ENCODE peak calls at places on chromosome 18, in four cellular contexts. X, I, W and L are unnamed samples.

GRCh38 chr18:5142859-5143258 is 54.2 kb downstream of the AKAIN1 start:
- DNase-seq in X (no peak), I (no peak), W (no peak), L (no peak)

GRCh38 chr18:57352761-57353136 is 392 bp downstream of the ST8SIA3 start:
- DNase-seq in X (no peak), I (no peak), W (no peak), L (no peak)

GRCh38 chr18:21305621-21306020 is 63.6 kb downstream of the GREB1L start:
- DNase-seq in X (no peak), I (no peak), W (no peak), L (no peak)

GRCh38 chr18:60873708-60874107 is 459.5 kb upstream of the CDH20 start:
- DNase-seq in X (no peak), I (no peak), W (no peak), L (no peak)

GRCh38 chr18:22335644-22336275 is 82.0 kb downstream of the CTAGE1 start:
- DNase-seq in X (no peak), I (no peak), W (no peak), L (no peak)

GRCh38 chr18:9079863-9080528 is 22.5 kb upstream of the NDUFV2 start:
- DNase-seq in X (no peak), I (no peak), W (no peak), L (no peak)

GRCh38 chr18:75088622-75089211 is 120.2 kb downstream of the PTGR3 start:
- DNase-seq in X (peak; percentile 39), I (no peak), W (no peak), L (no peak)

GRCh38 chr18:54090856-54091255 is 133.6 kb downstream of the MBD2 start:
- DNase-seq in X (no peak), I (no peak), W (no peak), L (no peak)

GRCh38 chr18:45780568-45780967 is 44.9 kb upstream of the SIGLEC15 start:
- DNase-seq in X (no peak), I (no peak), W (no peak), L (no peak)

GRCh38 chr18:3368193-3368592 is 81.8 kb upstream of the TGIF1 start:
- DNase-seq in X (no peak), I (no peak), W (no peak), L (no peak)

GRCh38 chr18:63339920-63340484 is 20.4 kb upstream of the BCL2 start:
- DNase-seq in X (no peak), I (no peak), W (no peak), L (peak; percentile 33)

GRCh38 chr18:10822457-10822856 is 296.6 kb downstream of the NAPG start:
- DNase-seq in X (no peak), I (no peak), W (no peak), L (no peak)

GRCh38 chr18:45738660-45739059 is 14.7 kb downstream of the SLC14A1 start:
- DNase-seq in X (no peak), I (no peak), W (no peak), L (no peak)

GRCh38 chr18:51025512-51025911 is 4.5 kb upstream of the SMAD4 start:
- DNase-seq in X (no peak), I (no peak), W (no peak), L (no peak)

GRCh38 chr18:29188760-29189159 is 1011.8 kb upstream of the CDH2 start:
- DNase-seq in X (no peak), I (no peak), W (no peak), L (no peak)

GRCh38 chr18:36273347-36273746 is 24.2 kb upstream of the FHOD3 start:
- DNase-seq in X (no peak), I (no peak), W (no peak), L (no peak)

GRCh38 chr18:604771-605170 is 8.0 kb downstream of the CLUL1 start:
- DNase-seq in X (no peak), I (no peak), W (no peak), L (no peak)

GRCh38 chr18:3875961-3876360 is 426.0 kb downstream of the TGIF1 start:
- DNase-seq in X (no peak), I (no peak), W (no peak), L (no peak)

GRCh38 chr18:50454379-50455005 is 79.6 kb downstream of the SKA1 start:
- DNase-seq in X (no peak), I (no peak), W (no peak), L (no peak)

GRCh38 chr18:46035701-46036680 is 36.1 kb downstream of the PSTPIP2 start:
- DNase-seq in X (no peak), I (no peak), W (no peak), L (no peak)

GRCh38 chr18:64983497-64984238 is 767.1 kb upstream of the CDH7 start:
- DNase-seq in X (no peak), I (no peak), W (no peak), L (no peak)

GRCh38 chr18:23021625-23022024 is 88.5 kb downstream of the RBBP8 start:
- DNase-seq in X (no peak), I (no peak), W (no peak), L (no peak)

GRCh38 chr18:24601624-24602023 is 141.2 kb downstream of the HRH4 start:
- DNase-seq in X (no peak), I (no peak), W (no peak), L (no peak)

GRCh38 chr18:31225668-31226067 is 63.0 kb upstream of the DSC1 start:
- DNase-seq in X (no peak), I (no peak), W (no peak), L (no peak)

GRCh38 chr18:42604820-42605219 is 510.7 kb downstream of the RIT2 start:
- DNase-seq in X (no peak), I (no peak), W (no peak), L (no peak)

DNA sequence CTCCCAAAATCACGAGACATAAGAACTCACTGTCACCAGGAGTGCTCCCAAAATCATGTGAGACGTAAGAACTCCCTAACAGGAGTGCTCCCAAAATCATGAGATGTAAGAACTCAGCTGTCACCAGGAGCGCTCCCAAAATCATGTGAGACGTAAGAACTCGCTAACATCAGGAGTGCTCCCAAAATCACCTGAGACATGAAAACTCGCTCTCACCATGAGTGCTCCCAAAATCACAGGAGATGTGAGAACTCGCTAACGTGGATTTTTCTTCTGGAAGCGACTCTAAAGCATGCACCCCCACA is 53.1 kb downstream of the CTDP1 start:
- DNase-seq in X (no peak), I (no peak), W (no peak), L (no peak)
- H3K9me3 ChIP-seq in X (peaks cover 5% of the 10 kb centered on the region), I (peaks cover 6% of the 10 kb centered on the region), W (peaks cover 6% of the 10 kb centered on the region), L (peaks cover 13% of the 10 kb centered on the region)

GRCh38 chr18:78734614-78734945 is 245.0 kb upstream of the SALL3 start:
- DNase-seq in X (no peak), I (no peak), W (no peak), L (no peak)
- H3K9me3 ChIP-seq in X (no peaks in the 10 kb centered on the region), I (no peaks in the 10 kb centered on the region), W (no peaks in the 10 kb centered on the region), L (no peaks in the 10 kb centered on the region)

GRCh38 chr18:32509121-32509520 is 38.4 kb upstream of the GAREM1 start:
- DNase-seq in X (no peak), I (no peak), W (no peak), L (no peak)
- H3K9me3 ChIP-seq in X (no peaks in the 10 kb centered on the region), I (no peaks in the 10 kb centered on the region), W (no peaks in the 10 kb centered on the region), L (no peaks in the 10 kb centered on the region)

GRCh38 chr18:48534364-48534763 is 4.5 kb upstream of the CTIF start:
- DNase-seq in X (no peak), I (no peak), W (no peak), L (no peak)
- H3K9me3 ChIP-seq in X (no peaks in the 10 kb centered on the region), I (no peaks in the 10 kb centered on the region), W (no peaks in the 10 kb centered on the region), L (no peaks in the 10 kb centered on the region)

GRCh38 chr18:25621682-25622081 is 269.7 kb upstream of the ZNF521 start:
- DNase-seq in X (no peak), I (no peak), W (no peak), L (no peak)
- H3K9me3 ChIP-seq in X (no peaks in the 10 kb centered on the region), I (peaks cover 7% of the 10 kb centered on the region), W (peaks cover 3% of the 10 kb centered on the region), L (no peaks in the 10 kb centered on the region)

GRCh38 chr18:38851526-38851925 is 1285.9 kb upstream of the CELF4 start:
- DNase-seq in X (no peak), I (no peak), W (no peak), L (no peak)
- H3K9me3 ChIP-seq in X (no peaks in the 10 kb centered on the region), I (peaks cover 9% of the 10 kb centered on the region), W (no peaks in the 10 kb centered on the region), L (no peaks in the 10 kb centered on the region)